ENCODE peak calls at places on chromosomes 4 and X, in eight cellular contexts. One of them, this sample, is unnamed.

GRCh38 chr4:99458911-99459447 is 23.8 kb upstream of the ADH7 start:
- DNase-seq in stimulated activated CD4-positive, alpha-beta T cell treated with anti-CD3 and anti-CD28 coated beads, Interleukin-15, amount 100 ng/mL, for 1 hour: no peak
- DNase-seq in activated T-helper 1 cell treated with anti-CD3 and anti-CD28 coated beads, Interleukin-2, amount 50 U/mL, for 16 hours: no peak
- DNase-seq in AG04450: no peak
- DNase-seq in NB4: no peak
- DNase-seq in iPS DF 6.9: no peak
- DNase-seq in AG20443: no peak
- DNase-seq in T-helper 17 cell: no peak
- DNase-seq in this sample: no peak

GRCh38 chrX:97189668-97190067 is 306.0 kb downstream of the RPA4 start:
- DNase-seq in AG20443: no peak
- DNase-seq in stimulated activated CD4-positive, alpha-beta T cell treated with anti-CD3 and anti-CD28 coated beads, Interleukin-15, amount 100 ng/mL, for 1 hour: no peak
- DNase-seq in AG04450: no peak
- DNase-seq in T-helper 17 cell: no peak
- DNase-seq in activated T-helper 1 cell treated with anti-CD3 and anti-CD28 coated beads, Interleukin-2, amount 50 U/mL, for 16 hours: no peak
- DNase-seq in NB4: no peak
- DNase-seq in iPS DF 6.9: no peak
- DNase-seq in this sample: no peak

GRCh38 chr4:8148785-8149435 is 9.7 kb downstream of the ABLIM2 start:
- DNase-seq in T-helper 17 cell: no peak
- DNase-seq in AG04450: no peak
- DNase-seq in iPS DF 6.9: no peak
- DNase-seq in stimulated activated CD4-positive, alpha-beta T cell treated with anti-CD3 and anti-CD28 coated beads, Interleukin-15, amount 100 ng/mL, for 1 hour: no peak
- DNase-seq in NB4: no peak
- DNase-seq in AG20443: no peak
- DNase-seq in activated T-helper 1 cell treated with anti-CD3 and anti-CD28 coated beads, Interleukin-2, amount 50 U/mL, for 16 hours: no peak
- DNase-seq in this sample: no peak

GRCh38 chr4:102342404-102343074 is 2.7 kb downstream of the SLC39A8 start:
- DNase-seq in T-helper 17 cell: no peak
- DNase-seq in AG04450: no peak
- DNase-seq in iPS DF 6.9: no peak
- DNase-seq in stimulated activated CD4-positive, alpha-beta T cell treated with anti-CD3 and anti-CD28 coated beads, Interleukin-15, amount 100 ng/mL, for 1 hour: no peak
- DNase-seq in AG20443: no peak
- DNase-seq in NB4: no peak
- DNase-seq in activated T-helper 1 cell treated with anti-CD3 and anti-CD28 coated beads, Interleukin-2, amount 50 U/mL, for 16 hours: no peak
- DNase-seq in this sample: no peak

GRCh38 chr4:84232311-84233095 is 266.6 kb downstream of the NKX6-1 start:
- DNase-seq in T-helper 17 cell: no peak
- DNase-seq in AG04450: no peak
- DNase-seq in stimulated activated CD4-positive, alpha-beta T cell treated with anti-CD3 and anti-CD28 coated beads, Interleukin-15, amount 100 ng/mL, for 1 hour: no peak
- DNase-seq in AG20443: no peak
- DNase-seq in NB4: no peak
- DNase-seq in iPS DF 6.9: no peak
- DNase-seq in activated T-helper 1 cell treated with anti-CD3 and anti-CD28 coated beads, Interleukin-2, amount 50 U/mL, for 16 hours: no peak
- DNase-seq in this sample: no peak

GRCh38 chr4:73776363-73776762 is 36.0 kb downstream of the CXCL8 start:
- DNase-seq in T-helper 17 cell: no peak
- DNase-seq in AG04450: peak; percentile 63
- DNase-seq in iPS DF 6.9: no peak
- DNase-seq in AG20443: peak; percentile 24
- DNase-seq in activated T-helper 1 cell treated with anti-CD3 and anti-CD28 coated beads, Interleukin-2, amount 50 U/mL, for 16 hours: no peak
- DNase-seq in stimulated activated CD4-positive, alpha-beta T cell treated with anti-CD3 and anti-CD28 coated beads, Interleukin-15, amount 100 ng/mL, for 1 hour: no peak
- DNase-seq in NB4: peak; percentile 8
- DNase-seq in this sample: peak; percentile 87

GRCh38 chrX:12906392-12906791 is at the start of gene TLR8:
- DNase-seq in stimulated activated CD4-positive, alpha-beta T cell treated with anti-CD3 and anti-CD28 coated beads, Interleukin-15, amount 100 ng/mL, for 1 hour: no peak
- DNase-seq in T-helper 17 cell: no peak
- DNase-seq in AG20443: no peak
- DNase-seq in NB4: no peak
- DNase-seq in activated T-helper 1 cell treated with anti-CD3 and anti-CD28 coated beads, Interleukin-2, amount 50 U/mL, for 16 hours: no peak
- DNase-seq in iPS DF 6.9: no peak
- DNase-seq in AG04450: no peak
- DNase-seq in this sample: no peak

GRCh38 chr4:38765391-38765790 is 17.4 kb downstream of the TLR10 start:
- DNase-seq in AG04450: peak; percentile 29
- DNase-seq in NB4: no peak
- DNase-seq in activated T-helper 1 cell treated with anti-CD3 and anti-CD28 coated beads, Interleukin-2, amount 50 U/mL, for 16 hours: no peak
- DNase-seq in AG20443: peak; percentile 18
- DNase-seq in iPS DF 6.9: no peak
- DNase-seq in stimulated activated CD4-positive, alpha-beta T cell treated with anti-CD3 and anti-CD28 coated beads, Interleukin-15, amount 100 ng/mL, for 1 hour: no peak
- DNase-seq in T-helper 17 cell: no peak
- DNase-seq in this sample: no peak

GRCh38 chrX:38539748-38540147 is 21.6 kb upstream of the TSPAN7 start:
- DNase-seq in AG04450: no peak
- DNase-seq in NB4: no peak
- DNase-seq in T-helper 17 cell: no peak
- DNase-seq in stimulated activated CD4-positive, alpha-beta T cell treated with anti-CD3 and anti-CD28 coated beads, Interleukin-15, amount 100 ng/mL, for 1 hour: no peak
- DNase-seq in iPS DF 6.9: no peak
- DNase-seq in activated T-helper 1 cell treated with anti-CD3 and anti-CD28 coated beads, Interleukin-2, amount 50 U/mL, for 16 hours: no peak
- DNase-seq in AG20443: no peak
- DNase-seq in this sample: no peak

GRCh38 chrX:23799469-23800065 is 16.6 kb downstream of the SAT1 start:
- DNase-seq in activated T-helper 1 cell treated with anti-CD3 and anti-CD28 coated beads, Interleukin-2, amount 50 U/mL, for 16 hours: no peak
- DNase-seq in iPS DF 6.9: no peak
- DNase-seq in NB4: no peak
- DNase-seq in T-helper 17 cell: no peak
- DNase-seq in AG20443: no peak
- DNase-seq in stimulated activated CD4-positive, alpha-beta T cell treated with anti-CD3 and anti-CD28 coated beads, Interleukin-15, amount 100 ng/mL, for 1 hour: no peak
- DNase-seq in AG04450: no peak
- DNase-seq in this sample: no peak

GRCh38 chr4:40998680-40999358 is 215.5 kb downstream of the APBB2 start:
- DNase-seq in activated T-helper 1 cell treated with anti-CD3 and anti-CD28 coated beads, Interleukin-2, amount 50 U/mL, for 16 hours: no peak
- DNase-seq in AG20443: no peak
- DNase-seq in stimulated activated CD4-positive, alpha-beta T cell treated with anti-CD3 and anti-CD28 coated beads, Interleukin-15, amount 100 ng/mL, for 1 hour: no peak
- DNase-seq in NB4: peak; percentile 90
- DNase-seq in iPS DF 6.9: no peak
- DNase-seq in AG04450: no peak
- DNase-seq in T-helper 17 cell: no peak
- DNase-seq in this sample: no peak

This sample was measured in glomerular endothelial cell.